ENCODE peak calls at places on chromosome 5, in nine cellular contexts. L is fibroblast of lung, G is AG09319, B is Peyer's patch, R is activated B cell treated with CpG ODN at 0.5 μM for 24 hours, O is heart right ventricle, U is A673, Y is cardiac fibroblast, M is stomach. W is an unnamed sample.

GRCh38 chr5:5404376-5404775 is 18.1 kb upstream of the ICE1 start:
- DNase-seq in Y (no peak), U (no peak), G (no peak), L (no peak), M (no peak), R (no peak), B (no peak), O (no peak), W (no peak)

GRCh38 chr5:57887851-57888621 is 405.4 kb upstream of the ACTBL2 start:
- DNase-seq in B (no peak), U (peak), Y (peak), L (peak), M (peak), O (peak), R (no peak), G (peak), W (no peak)

GRCh38 chr5:107516452-107517184 is 154.1 kb downstream of the EFNA5 start:
- DNase-seq in R (no peak), Y (no peak), G (peak), O (no peak), M (no peak), B (no peak), U (peak), L (peak), W (no peak)

GRCh38 chr5:16497546-16497945 is 31.9 kb upstream of the ZNF622 start:
- DNase-seq in L (no peak), Y (no peak), O (no peak), R (no peak), M (no peak), B (no peak), U (no peak), G (no peak), W (no peak)

GRCh38 chr5:172385661-172386187 is 68.6 kb downstream of the SH3PXD2B start:
- DNase-seq in O (no peak), G (no peak), U (no peak), B (no peak), M (no peak), Y (no peak), R (no peak), L (no peak), W (no peak)

GRCh38 chr5:83025690-83026472 is 51.3 kb downstream of the TMEM167A start:
- DNase-seq in Y (no peak), G (no peak), U (no peak), M (no peak), L (no peak), R (no peak), B (no peak), O (no peak), W (no peak)

GRCh38 chr5:127898551-127899213 is 184.9 kb upstream of the SLC12A2 start:
- DNase-seq in G (no peak), L (peak), R (no peak), Y (peak), M (no peak), B (no peak), O (no peak), U (no peak), W (peak)

GRCh38 chr5:173771058-173771742 is 116.9 kb upstream of the CPEB4 start:
- DNase-seq in G (no peak), M (peak), Y (no peak), L (no peak), R (no peak), B (no peak), O (no peak), U (no peak), W (no peak)

GRCh38 chr5:124544366-124545055 is 201.9 kb downstream of the ZNF608 start:
- DNase-seq in Y (peak), L (peak), O (no peak), R (no peak), G (no peak), M (no peak), B (no peak), U (no peak), W (no peak)

GRCh38 chr5:158908690-158909325 is 190.9 kb downstream of the EBF1 start:
- DNase-seq in M (no peak), R (no peak), B (no peak), O (no peak), Y (no peak), L (no peak), G (no peak), U (no peak), W (no peak)

GRCh38 chr5:163915481-163915961 is 410.1 kb downstream of the MAT2B start:
- DNase-seq in G (no peak), R (peak), L (peak), O (no peak), B (peak), U (no peak), M (no peak), Y (peak), W (no peak)

GRCh38 chr5:146071171-146071570 is 34.2 kb downstream of the PLAC8L1 start:
- DNase-seq in B (no peak), Y (no peak), O (no peak), L (no peak), R (no peak), U (no peak), M (no peak), G (no peak), W (no peak)

GRCh38 chr5:1794896-1795290 is 4.7 kb downstream of the MRPL36 start:
- DNase-seq in B (peak), M (no peak), L (no peak), Y (no peak), O (no peak), U (no peak), G (no peak), R (no peak), W (no peak)
- TF ChIP-seq CTCF in B (no peak), M (no peak), L (no peak), Y (no peak), O (no peak), U (no peak), G (no peak), R (no peak), W (no peak)

GRCh38 chr5:132410451-132411381 is 41.2 kb downstream of the SLC22A5 start:
- DNase-seq in R (peak), O (peak), U (peak), L (peak), G (peak), M (peak), Y (peak), B (peak), W (peak)
- TF ChIP-seq CTCF in R (no peak), O (peak), U (peak), L (peak), G (peak), M (no peak), Y (peak), B (peak), W (peak)

GRCh38 chr5:67875637-67876036 is 339.9 kb upstream of the PIK3R1 start:
- DNase-seq in M (no peak), Y (no peak), U (peak), O (no peak), B (no peak), L (no peak), R (no peak), G (no peak), W (no peak)
- TF ChIP-seq CTCF in M (no peak), Y (no peak), U (no peak), O (no peak), B (no peak), L (no peak), R (no peak), G (no peak), W (no peak)

DNA sequence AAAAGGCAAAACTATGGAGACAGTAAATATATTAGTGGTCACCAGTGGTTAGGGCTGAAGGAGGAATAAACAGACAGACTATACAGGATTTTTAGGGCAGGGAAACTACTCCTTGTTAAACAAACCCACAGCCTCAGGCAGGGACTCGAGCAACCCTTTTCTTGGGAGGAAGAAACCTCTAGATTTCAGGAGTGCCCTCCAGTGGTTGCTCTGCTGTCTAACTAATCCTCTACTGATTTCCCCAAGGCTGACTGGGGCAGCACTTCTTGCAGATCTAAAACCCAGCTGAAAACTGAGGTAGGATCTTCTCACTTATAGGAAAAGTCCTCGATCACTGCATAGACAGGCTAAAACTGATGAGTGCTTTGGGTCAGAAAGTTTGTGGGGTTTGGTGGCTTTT is 176.8 kb downstream of the ISOC1 start:
- DNase-seq in Y (peak), U (peak), G (no peak), O (no peak), B (no peak), M (no peak), R (no peak), L (no peak), W (no peak)
- TF ChIP-seq CTCF in Y (peak), U (peak), G (no peak), O (no peak), B (no peak), M (no peak), R (no peak), L (peak), W (no peak)

GRCh38 chr5:122458278-122458872 is 146.3 kb downstream of the SNCAIP start:
- DNase-seq in U (peak), L (no peak), B (peak), O (no peak), R (no peak), Y (peak), M (no peak), G (no peak), W (peak)
- TF ChIP-seq CTCF in U (peak), L (peak), B (peak), O (peak), R (peak), Y (peak), M (no peak), G (peak), W (peak)